ENCODE peak calls at places on chromosomes 2 and 18, in five cellular contexts. One of them, this sample, is unnamed.

GRCh38 chr18:32469190-32469611 is 1.5 kb downstream of the GAREM1 start:
- DNase-seq in upper lobe of left lung: peak
- DNase-seq in uterus: peak
- DNase-seq in HCT116: peak
- DNase-seq in A549: peak
- DNase-seq in this sample: peak

GRCh38 chr2:121211689-121212151 is 73.3 kb downstream of the TFCP2L1 start:
- DNase-seq in upper lobe of left lung: no peak
- DNase-seq in uterus: no peak
- DNase-seq in HCT116: no peak
- DNase-seq in A549: no peak
- DNase-seq in this sample: no peak

GRCh38 chr2:101111262-101111838 is 39.8 kb downstream of the TBC1D8 start:
- DNase-seq in upper lobe of left lung: no peak
- DNase-seq in uterus: no peak
- DNase-seq in HCT116: no peak
- DNase-seq in A549: no peak
- DNase-seq in this sample: no peak

GRCh38 chr2:205716126-205716525 is 33.8 kb downstream of the NRP2 start:
- DNase-seq in upper lobe of left lung: no peak
- DNase-seq in uterus: no peak
- DNase-seq in HCT116: peak
- DNase-seq in A549: peak
- DNase-seq in this sample: peak

GRCh38 chr18:60249388-60249787 is 123.2 kb downstream of the MC4R start:
- DNase-seq in upper lobe of left lung: peak
- DNase-seq in uterus: no peak
- DNase-seq in HCT116: no peak
- DNase-seq in A549: no peak
- DNase-seq in this sample: no peak

GRCh38 chr2:121489944-121490585 is 40.6 kb upstream of the RNU4ATAC start:
- DNase-seq in upper lobe of left lung: no peak
- DNase-seq in uterus: no peak
- DNase-seq in HCT116: no peak
- DNase-seq in A549: no peak
- DNase-seq in this sample: no peak

GRCh38 chr2:24492283-24493272 is 1.5 kb downstream of the NCOA1 start:
- DNase-seq in upper lobe of left lung: no peak
- DNase-seq in uterus: no peak
- DNase-seq in HCT116: no peak
- DNase-seq in A549: no peak
- DNase-seq in this sample: no peak

GRCh38 chr2:180653481-180653880 is 326.9 kb upstream of the UBE2E3 start:
- DNase-seq in upper lobe of left lung: no peak
- DNase-seq in uterus: no peak
- DNase-seq in HCT116: no peak
- DNase-seq in A549: no peak
- DNase-seq in this sample: no peak

GRCh38 chr18:59238385-59238784 is 18.4 kb downstream of the GRP start:
- DNase-seq in upper lobe of left lung: no peak
- DNase-seq in uterus: no peak
- DNase-seq in HCT116: no peak
- DNase-seq in A549: no peak
- DNase-seq in this sample: no peak

GRCh38 chr18:13680612-13681011 is 45.7 kb downstream of the FAM210A start:
- DNase-seq in upper lobe of left lung: no peak
- DNase-seq in uterus: peak
- DNase-seq in HCT116: peak
- DNase-seq in A549: peak
- DNase-seq in this sample: no peak

GRCh38 chr18:30234755-30235154 is 807.8 kb downstream of the DSC3 start:
- DNase-seq in upper lobe of left lung: no peak
- DNase-seq in uterus: no peak
- DNase-seq in HCT116: no peak
- DNase-seq in A549: no peak
- DNase-seq in this sample: no peak

GRCh38 chr18:13606589-13607254 is 119.6 kb downstream of the FAM210A start:
- DNase-seq in upper lobe of left lung: no peak
- DNase-seq in uterus: no peak
- DNase-seq in HCT116: no peak
- DNase-seq in A549: no peak
- DNase-seq in this sample: no peak

GRCh38 chr2:163778045-163778753 is 42.4 kb upstream of the FIGN start:
- DNase-seq in upper lobe of left lung: no peak
- DNase-seq in uterus: no peak
- DNase-seq in HCT116: peak
- DNase-seq in A549: peak
- DNase-seq in this sample: no peak

GRCh38 chr2:104444392-104444791 is 409.5 kb upstream of the POU3F3 start:
- DNase-seq in upper lobe of left lung: no peak
- DNase-seq in uterus: no peak
- DNase-seq in HCT116: no peak
- DNase-seq in A549: no peak
- DNase-seq in this sample: no peak

GRCh38 chr2:73033142-73033765 is 38.3 kb downstream of the SFXN5 start:
- DNase-seq in upper lobe of left lung: no peak
- DNase-seq in uterus: no peak
- DNase-seq in HCT116: no peak
- DNase-seq in A549: no peak
- DNase-seq in this sample: no peak

GRCh38 chr2:70686577-70687460 is 81.2 kb downstream of the ADD2 start:
- DNase-seq in upper lobe of left lung: no peak
- DNase-seq in uterus: no peak
- DNase-seq in HCT116: peak
- DNase-seq in A549: peak
- DNase-seq in this sample: no peak

GRCh38 chr2:74583504-74583903 is 29.0 kb downstream of the DOK1 start:
- DNase-seq in upper lobe of left lung: no peak
- DNase-seq in uterus: no peak
- DNase-seq in HCT116: peak
- DNase-seq in A549: no peak
- DNase-seq in this sample: no peak

GRCh38 chr2:174776223-174776622 is 12.0 kb upstream of the CHRNA1 start:
- DNase-seq in upper lobe of left lung: no peak
- DNase-seq in uterus: no peak
- DNase-seq in HCT116: no peak
- DNase-seq in A549: no peak
- DNase-seq in this sample: no peak
- TF ChIP-seq CTCF in upper lobe of left lung: no peak
- TF ChIP-seq CTCF in uterus: no peak
- TF ChIP-seq CTCF in HCT116: no peak
- TF ChIP-seq CTCF in A549: no peak
- TF ChIP-seq CTCF in this sample: no peak

DNA sequence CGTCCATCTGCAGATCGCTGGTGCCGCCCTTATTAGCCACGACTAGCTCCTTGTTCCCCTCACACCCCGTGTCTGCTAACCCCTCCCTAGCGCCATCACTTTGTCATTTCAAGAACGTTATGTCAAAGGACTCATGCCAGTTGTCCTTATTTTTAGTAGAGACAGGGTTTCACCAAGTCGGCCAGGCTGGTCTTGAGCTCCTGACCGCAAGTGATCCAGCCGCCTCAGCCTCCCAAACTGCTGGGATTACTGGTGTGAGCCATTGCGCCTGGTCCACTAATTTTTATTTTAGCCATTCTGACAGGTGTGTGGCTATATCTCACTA is 138.9 kb upstream of the HDAC4 start:
- DNase-seq in upper lobe of left lung: no peak
- DNase-seq in uterus: no peak
- DNase-seq in HCT116: no peak
- DNase-seq in A549: no peak
- DNase-seq in this sample: no peak
- TF ChIP-seq POLR2A in upper lobe of left lung: no peak
- TF ChIP-seq POLR2A in uterus: no peak
- TF ChIP-seq POLR2A in HCT116: no peak
- TF ChIP-seq POLR2A in A549: no peak
- TF ChIP-seq POLR2A in this sample: no peak

DNA sequence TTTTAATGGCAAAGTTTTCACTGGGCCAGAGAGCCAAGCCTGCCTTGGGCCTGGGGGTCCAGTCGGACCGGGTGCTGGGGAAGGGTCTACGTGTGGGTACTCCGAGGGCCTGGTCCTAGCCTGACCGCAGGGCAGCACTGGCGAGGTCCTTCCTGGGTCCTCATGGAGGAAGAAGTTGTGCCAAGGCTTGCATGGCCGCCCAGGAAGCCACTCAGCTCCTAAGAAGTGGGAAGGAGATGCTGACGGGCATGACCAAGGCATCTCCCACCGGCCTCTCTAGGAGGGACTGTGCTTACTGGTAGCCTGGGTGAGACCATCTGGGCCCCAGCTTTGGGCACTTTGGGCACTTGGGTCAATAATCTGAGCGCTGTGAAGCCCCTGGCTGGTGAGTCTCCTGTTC is 22.6 kb downstream of the CIB4 start:
- DNase-seq in upper lobe of left lung: peak
- DNase-seq in uterus: no peak
- DNase-seq in HCT116: no peak
- DNase-seq in A549: no peak
- DNase-seq in this sample: no peak
- TF ChIP-seq CTCF in upper lobe of left lung: no peak
- TF ChIP-seq CTCF in uterus: no peak
- TF ChIP-seq CTCF in HCT116: no peak
- TF ChIP-seq CTCF in A549: no peak
- TF ChIP-seq CTCF in this sample: no peak

DNA sequence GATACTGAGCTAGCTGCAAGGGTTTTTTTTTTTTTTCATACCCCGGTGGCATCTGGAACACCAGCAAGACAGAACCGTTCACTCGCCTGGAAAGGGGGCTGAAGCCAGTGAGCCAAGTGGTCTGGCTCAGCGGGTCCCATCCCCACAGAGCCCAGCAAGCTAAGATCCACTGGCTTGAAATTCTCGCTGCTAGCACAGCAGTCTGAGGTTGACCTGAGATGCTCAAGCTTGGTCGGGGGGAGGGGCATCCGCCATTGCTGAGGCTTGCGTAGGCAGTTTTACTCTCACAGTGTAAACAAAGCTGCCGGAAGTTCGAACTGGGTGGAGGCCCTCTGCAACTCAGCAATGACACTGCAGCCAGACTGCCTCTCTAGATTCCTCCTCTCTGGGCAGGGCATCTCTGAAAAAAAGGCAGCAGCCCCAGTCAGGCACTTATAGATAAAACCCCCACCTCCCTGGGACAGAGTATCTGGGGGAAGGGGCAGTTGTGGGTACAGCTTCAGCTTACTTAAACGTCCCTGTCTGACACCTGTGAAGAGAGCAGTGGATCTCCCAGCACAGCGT is 5.1 kb upstream of the MIB1 start:
- DNase-seq in upper lobe of left lung: no peak
- DNase-seq in uterus: no peak
- DNase-seq in HCT116: no peak
- DNase-seq in A549: no peak
- DNase-seq in this sample: peak
- TF ChIP-seq POLR2A in upper lobe of left lung: no peak
- TF ChIP-seq POLR2A in uterus: no peak
- TF ChIP-seq POLR2A in HCT116: no peak
- TF ChIP-seq POLR2A in A549: no peak
- TF ChIP-seq POLR2A in this sample: no peak